ENCODE peak calls at places on chromosomes 11 and 22, in ten cellular contexts. V, H, I, O, B, P, S, D, C and K are unnamed samples.

GRCh38 chr11:1118755-1119275 is 38.9 kb upstream of the MUC5AC start:
- DNase-seq in V (no peak), H (no peak), I (no peak), O (no peak), B (no peak), P (no peak), S (no peak), D (no peak), C (no peak), K (no peak)

GRCh38 chr11:88420165-88420781 is 82.7 kb upstream of the CTSC start:
- DNase-seq in V (no peak), H (no peak), I (peak; percentile 79), O (no peak), B (no peak), P (no peak), S (peak; percentile 95), D (no peak), C (no peak), K (no peak)

GRCh38 chr11:78564037-78564888 is 10.4 kb downstream of the NARS2 start:
- DNase-seq in V (peak; percentile 58), H (no peak), I (peak; percentile 46), O (peak; percentile 31), B (peak; percentile 65), P (no peak), S (peak; percentile 74), D (peak; percentile 36), C (peak; percentile 25), K (peak; percentile 57)

GRCh38 chr11:40281055-40281580 is 1178.3 kb downstream of the LRRC4C start:
- DNase-seq in V (no peak), H (no peak), I (no peak), O (no peak), B (no peak), P (no peak), S (no peak), D (no peak), C (no peak), K (no peak)

GRCh38 chr11:96413408-96413807 is 23.6 kb downstream of the JRKL start:
- DNase-seq in V (no peak), H (no peak), I (no peak), O (no peak), B (peak; percentile 15), P (no peak), S (no peak), D (no peak), C (no peak), K (no peak)

GRCh38 chr11:2837651-2838050 is 47.9 kb downstream of the CDKN1C start:
- DNase-seq in V (no peak), H (no peak), I (no peak), O (no peak), B (no peak), P (no peak), S (no peak), D (no peak), C (no peak), K (no peak)

GRCh38 chr11:66412110-66412509 is 8.7 kb upstream of the NPAS4 start:
- DNase-seq in V (no peak), H (no peak), I (no peak), O (no peak), B (no peak), P (no peak), S (no peak), D (no peak), C (no peak), K (no peak)

GRCh38 chr11:67584205-67584880 is 731 bp downstream of the GSTP1 start:
- DNase-seq in V (peak; percentile 33), H (no peak), I (peak; percentile 84), O (no peak), B (peak; percentile 44), P (no peak), S (peak; percentile 70), D (no peak), C (peak; percentile 76), K (no peak)

GRCh38 chr22:44424867-44425351 is 73.1 kb downstream of the RTL6 start:
- DNase-seq in V (no peak), H (no peak), I (no peak), O (no peak), B (no peak), P (no peak), S (no peak), D (no peak), C (no peak), K (no peak)

GRCh38 chr11:2793781-2794418 is 91.7 kb downstream of the CDKN1C start:
- DNase-seq in V (no peak), H (no peak), I (no peak), O (no peak), B (no peak), P (no peak), S (no peak), D (no peak), C (no peak), K (no peak)